ENCODE peak calls at places on chromosomes 16 and 17, in nine cellular contexts. A is heart right ventricle; I is lung; Q is activated CD8-positive, alpha-beta T cell treated with anti-CD3 and anti-CD28 coated beads for 36 hours; L is mucosa of descending colon; V is neural crest cell; C is nephron progenitor cell; U is BJ; E is adrenal gland. M is an unnamed sample.

GRCh38 chr16:9955677-9956076 is 226.6 kb downstream of the GRIN2A start:
- DNase-seq in A (no peak), I (no peak), Q (no peak), L (no peak), V (no peak), C (no peak), U (no peak), E (no peak), M (no peak)

GRCh38 chr16:66927918-66928649 is 2.7 kb upstream of the RRAD start:
- DNase-seq in A (no peak), I (no peak), Q (peak; percentile 46), L (no peak), V (no peak), C (no peak), U (no peak), E (peak; percentile 80), M (no peak)

GRCh38 chr17:77829871-77830799 is 128.4 kb upstream of the TNRC6C start:
- DNase-seq in A (peak; percentile 86), I (no peak), Q (no peak), L (no peak), V (no peak), C (no peak), U (peak; percentile 18), E (no peak), M (peak; percentile 54)

GRCh38 chr17:50831430-50832064 is 3.8 kb upstream of the WFIKKN2 start:
- DNase-seq in A (no peak), I (no peak), Q (no peak), L (no peak), V (no peak), C (no peak), U (no peak), E (no peak), M (peak; percentile 79)

GRCh38 chr16:3070608-3071111 is 5.2 kb downstream of the IL32 start:
- DNase-seq in A (no peak), I (no peak), Q (peak; percentile 47), L (peak; percentile 40), V (no peak), C (no peak), U (no peak), E (no peak), M (no peak)

GRCh38 chr16:86158688-86159360 is 259.9 kb downstream of the IRF8 start:
- DNase-seq in A (no peak), I (no peak), Q (no peak), L (no peak), V (no peak), C (no peak), U (no peak), E (no peak), M (no peak)

GRCh38 chr17:80961931-80962330 is 29.7 kb upstream of the CHMP6 start:
- DNase-seq in A (no peak), I (no peak), Q (no peak), L (no peak), V (no peak), C (no peak), U (no peak), E (no peak), M (peak; percentile 36)

GRCh38 chr16:21610006-21610544 is 10.7 kb downstream of the METTL9 start:
- DNase-seq in A (no peak), I (no peak), Q (no peak), L (no peak), V (no peak), C (no peak), U (no peak), E (no peak), M (no peak)

GRCh38 chr17:48757524-48757961 is 29.0 kb upstream of the HOXB13 start:
- DNase-seq in A (no peak), I (no peak), Q (no peak), L (no peak), V (no peak), C (no peak), U (peak; percentile 3), E (no peak), M (no peak)

GRCh38 chr16:13194766-13195165 is 293.4 kb downstream of the SHISA9 start:
- DNase-seq in A (no peak), I (no peak), Q (no peak), L (no peak), V (no peak), C (no peak), U (no peak), E (no peak), M (no peak)

GRCh38 chr17:81898029-81898866 is 3.8 kb upstream of the NPB start:
- DNase-seq in A (no peak), I (no peak), Q (no peak), L (no peak), V (no peak), C (no peak), U (peak; percentile 51), E (no peak), M (no peak)

GRCh38 chr17:14712471-14713075 is 411.7 kb downstream of the HS3ST3B1 start:
- DNase-seq in A (no peak), I (no peak), Q (no peak), L (no peak), V (no peak), C (no peak), U (no peak), E (no peak), M (no peak)

GRCh38 chr17:44956998-44957981 is 9.7 kb upstream of the KIF18B start:
- DNase-seq in A (no peak), I (no peak), Q (no peak), L (no peak), V (no peak), C (no peak), U (no peak), E (no peak), M (no peak)

GRCh38 chr17:70230883-70231282 is 61.6 kb downstream of the KCNJ2 start:
- DNase-seq in A (no peak), I (no peak), Q (no peak), L (no peak), V (no peak), C (no peak), U (no peak), E (no peak), M (no peak)

GRCh38 chr17:29390856-29391631 is 881 bp downstream of the TAOK1 start:
- DNase-seq in A (peak; percentile 15), I (no peak), Q (peak; percentile 19), L (peak; percentile 62), V (peak; percentile 6), C (no peak), U (no peak), E (peak; percentile 53), M (no peak)

GRCh38 chr17:19482571-19482970 is 51.1 kb upstream of the SLC47A1 start:
- DNase-seq in A (no peak), I (no peak), Q (no peak), L (no peak), V (no peak), C (no peak), U (peak; percentile 49), E (no peak), M (no peak)

GRCh38 chr17:52027081-52027480 is 131.4 kb downstream of the CA10 start:
- DNase-seq in A (no peak), I (no peak), Q (no peak), L (no peak), V (no peak), C (no peak), U (no peak), E (no peak), M (no peak)

DNA sequence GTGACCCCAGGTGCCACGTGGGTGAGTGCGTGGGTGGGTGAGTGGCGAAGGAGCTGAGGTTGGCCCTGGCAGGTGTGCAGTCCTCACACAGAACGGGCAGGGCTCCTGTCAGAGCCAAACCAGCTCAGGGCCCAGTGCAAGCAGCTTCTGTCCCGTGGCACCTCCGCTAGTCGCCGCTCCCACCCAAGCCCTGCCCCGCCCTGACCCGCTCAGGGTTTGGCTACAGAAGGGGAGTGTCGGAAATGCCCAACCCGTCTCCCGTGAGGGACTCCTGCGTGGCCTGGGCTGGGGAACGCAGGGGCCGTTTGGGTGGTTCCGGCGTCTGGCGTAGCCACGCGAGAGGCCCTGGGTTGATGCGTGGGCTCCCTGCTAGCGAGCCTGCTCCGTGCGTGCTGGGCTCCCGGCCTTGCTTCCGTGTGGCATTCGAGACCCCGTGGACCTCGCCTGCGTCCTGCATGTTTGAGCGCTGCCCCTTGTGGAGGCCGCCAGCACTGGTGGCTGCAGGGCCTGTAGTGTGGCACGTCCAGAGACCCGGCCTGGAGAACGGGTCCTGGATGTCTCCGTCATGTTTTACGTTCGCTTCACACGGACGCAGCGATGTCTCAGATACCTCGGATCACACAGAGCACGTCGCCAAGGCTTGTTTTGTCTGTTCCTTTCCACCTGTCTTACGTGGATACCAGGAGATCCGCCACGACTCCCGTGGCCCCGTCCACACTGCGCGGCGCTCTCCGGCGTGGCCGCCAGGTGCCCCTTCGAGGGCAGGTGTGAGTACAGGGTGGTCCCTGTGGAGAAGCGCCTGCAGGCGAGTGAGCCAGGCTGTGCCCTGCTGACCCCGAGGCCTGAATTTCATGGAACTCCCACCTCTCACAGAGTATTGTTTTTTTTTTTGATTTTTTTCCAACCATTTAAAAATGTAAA is 10.2 kb downstream of the CAPN15 start:
- DNase-seq in A (no peak), I (no peak), Q (no peak), L (no peak), V (no peak), C (no peak), U (no peak), E (no peak), M (no peak)
- TF ChIP-seq CTCF in A (no peak), I (no peak), Q (no peak), L (no peak), V (no peak), C (no peak), U (peak; percentile 13), E (no peak), M (no peak)

GRCh38 chr17:979539-980405 is at the start of gene NXN:
- DNase-seq in A (peak; percentile 85), I (peak; percentile 87), Q (peak; percentile 86), L (peak; percentile 89), V (peak; percentile 96), C (peak; percentile 97), U (no peak), E (peak; percentile 88), M (peak; percentile 88)
- TF ChIP-seq CTCF in A (no peak), I (no peak), Q (no peak), L (no peak), V (peak; percentile 33), C (no peak), U (peak; percentile 27), E (peak; percentile 25), M (no peak)

GRCh38 chr17:3535253-3535995 is 22.2 kb downstream of the TRPV3 start:
- DNase-seq in A (peak; percentile 44), I (peak; percentile 51), Q (peak; percentile 82), L (peak; percentile 69), V (peak; percentile 72), C (peak; percentile 77), U (no peak), E (no peak), M (peak; percentile 76)
- TF ChIP-seq CTCF in A (peak; percentile 27), I (peak; percentile 7), Q (peak; percentile 73), L (peak; percentile 54), V (peak; percentile 68), C (peak; percentile 68), U (peak; percentile 72), E (peak; percentile 67), M (peak; percentile 76)

DNA sequence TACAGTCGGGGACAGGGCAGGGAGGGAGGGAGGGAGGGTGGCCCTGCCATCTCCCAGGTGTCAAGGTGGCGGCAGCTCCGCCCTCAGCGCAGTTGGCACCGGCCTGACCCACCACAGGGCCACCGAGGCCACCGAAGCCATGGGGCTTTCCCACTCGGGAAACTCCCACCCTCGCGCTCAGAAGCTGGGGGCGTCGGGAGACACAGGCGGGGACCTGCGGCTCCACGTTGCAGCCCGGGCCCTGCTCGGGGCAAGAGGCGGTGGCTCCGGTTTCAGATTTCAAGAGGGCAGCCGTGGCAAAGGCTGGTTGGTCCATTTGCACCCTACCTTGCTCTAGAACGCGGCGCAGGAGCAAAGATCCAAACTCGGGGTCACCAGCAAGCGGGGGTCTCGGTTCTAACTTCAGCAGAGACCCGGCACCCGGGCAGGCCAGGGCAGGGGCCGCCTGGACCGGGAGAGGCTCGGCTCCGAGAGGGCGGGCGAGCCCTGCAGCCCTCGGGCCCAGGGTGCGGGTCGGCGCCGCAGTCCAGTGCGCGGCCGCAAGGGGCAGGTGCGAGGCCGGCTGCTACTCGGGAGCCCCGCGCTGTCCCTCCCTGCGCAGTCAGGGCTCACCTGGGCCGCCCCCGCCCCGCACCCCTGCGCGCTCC is 412 bp downstream of the CYB561 start:
- DNase-seq in A (no peak), I (peak; percentile 58), Q (peak; percentile 64), L (peak; percentile 75), V (peak; percentile 50), C (peak; percentile 57), U (no peak), E (no peak), M (no peak)
- TF ChIP-seq CTCF in A (peak; percentile 42), I (no peak), Q (peak; percentile 53), L (no peak), V (peak; percentile 71), C (peak; percentile 50), U (peak; percentile 17), E (peak; percentile 74), M (peak; percentile 60)